ENCODE peak calls at places on chromosomes 5 and 9, in four cellular contexts. Z, K, B and G are unnamed samples.

GRCh38 chr5:54741711-54742110 is 224.2 kb downstream of the SNX18 start:
- DNase-seq in K (no peak), B (no peak), Z (no peak), G (no peak)

GRCh38 chr5:136034976-136035375 is 6.2 kb downstream of the TGFBI start:
- DNase-seq in K (no peak), B (no peak), Z (no peak), G (no peak)

GRCh38 chr5:77960863-77961396 is 184.8 kb upstream of the TBCA start:
- DNase-seq in Z (peak), K (no peak), B (no peak), G (no peak)

GRCh38 chr9:72665421-72665820 is 144.0 kb downstream of the TMC1 start:
- DNase-seq in K (peak), Z (peak), B (peak), G (peak)

GRCh38 chr5:95113489-95113888 is 171.4 kb downstream of the MCTP1 start:
- DNase-seq in K (peak), B (peak), Z (peak), G (peak)

GRCh38 chr5:56278267-56278826 is 45.2 kb upstream of the ANKRD55 start:
- DNase-seq in B (peak), K (no peak), Z (no peak), G (no peak)

GRCh38 chr5:135242021-135242480 is 157.0 kb downstream of the MACROH2A1 start:
- DNase-seq in K (peak), Z (peak), B (peak), G (peak)

GRCh38 chr5:175494271-175495183 is 16.2 kb downstream of the SFXN1 start:
- DNase-seq in B (no peak), K (peak), Z (peak), G (peak)

GRCh38 chr9:133968966-133969617 is 23.0 kb downstream of the VAV2 start:
- DNase-seq in K (peak), B (no peak), Z (no peak), G (no peak)

GRCh38 chr9:27154923-27155322 is 45.9 kb downstream of the TEK start:
- DNase-seq in B (peak), Z (peak), K (peak), G (peak)

GRCh38 chr9:9003184-9003583 is 1203.6 kb upstream of the DMAC1 start:
- DNase-seq in Z (no peak), K (peak), B (no peak), G (peak)

GRCh38 chr5:68368686-68369359 is 153.3 kb downstream of the PIK3R1 start:
- DNase-seq in B (peak), K (peak), Z (peak), G (peak)

GRCh38 chr5:25688156-25688555 is 1043.4 kb upstream of the CDH10 start:
- DNase-seq in Z (no peak), B (no peak), K (no peak), G (no peak)

GRCh38 chr9:98372077-98372812 is 116.8 kb upstream of the TBC1D2 start:
- DNase-seq in K (no peak), Z (no peak), B (no peak), G (no peak)

GRCh38 chr5:15794117-15794985 is 294.4 kb downstream of the FBXL7 start:
- DNase-seq in K (peak), B (peak), Z (no peak), G (peak)

GRCh38 chr5:124021066-124021641 is 509.2 kb downstream of the CSNK1G3 start:
- DNase-seq in K (no peak), B (no peak), Z (no peak), G (no peak)

GRCh38 chr9:34010979-34011378 is 37.7 kb downstream of the UBAP2 start:
- DNase-seq in Z (peak), K (peak), B (no peak), G (peak)

GRCh38 chr9:124480621-124480981 is 26.6 kb downstream of the NR5A1 start:
- DNase-seq in K (peak), Z (peak), B (peak), G (peak)

GRCh38 chr9:93697352-93698139 is 121.2 kb downstream of the PHF2 start:
- DNase-seq in Z (no peak), B (no peak), K (no peak), G (no peak)

GRCh38 chr9:84947412-84947972 is 278.0 kb downstream of the NTRK2 start:
- DNase-seq in Z (peak), K (peak), B (no peak), G (peak)

GRCh38 chr9:135971106-135971766 is 10.1 kb upstream of the UBAC1 start:
- DNase-seq in Z (no peak), K (no peak), B (peak), G (no peak)

GRCh38 chr9:115939065-115939765 is 214.4 kb upstream of the PAPPA start:
- DNase-seq in K (peak), Z (peak), B (peak), G (peak)

GRCh38 chr9:135315572-135315971 is 164.0 kb upstream of the PPP1R26 start:
- DNase-seq in K (no peak), B (no peak), Z (no peak), G (no peak)

GRCh38 chr5:56350030-56350594 is 117.0 kb upstream of the ANKRD55 start:
- DNase-seq in Z (no peak), K (no peak), B (no peak), G (no peak)

GRCh38 chr5:71887680-71888079 is 168.6 kb downstream of the CARTPT start:
- DNase-seq in Z (peak), B (peak), K (peak), G (peak)

GRCh38 chr5:1002836-1003235 is 5.8 kb upstream of the NKD2 start:
- DNase-seq in B (no peak), Z (no peak), K (no peak), G (no peak)

GRCh38 chr9:91758491-91758981 is 191.5 kb downstream of the ROR2 start:
- DNase-seq in B (peak), Z (peak), K (peak), G (peak)

GRCh38 chr5:76403963-76404693 is 1.0 kb downstream of the IQGAP2 start:
- DNase-seq in Z (no peak), K (no peak), B (no peak), G (no peak)

GRCh38 chr9:92525306-92525705 is 10.5 kb downstream of the ECM2 start:
- DNase-seq in B (peak), K (no peak), Z (no peak), G (no peak)

GRCh38 chr9:109401169-109401989 is 80.5 kb upstream of the EPB41L4B start:
- DNase-seq in K (peak), Z (peak), B (peak), G (peak)

GRCh38 chr9:32345243-32345642 is 39.2 kb upstream of the ACO1 start:
- DNase-seq in K (no peak), Z (no peak), B (no peak), G (no peak)

GRCh38 chr5:179536676-179537075 is 13.7 kb upstream of the RUFY1 start:
- DNase-seq in B (no peak), K (no peak), Z (no peak), G (no peak)

GRCh38 chr5:154479944-154480750 is 2.1 kb upstream of the HAND1 start:
- DNase-seq in K (no peak), Z (no peak), B (no peak), G (no peak)

GRCh38 chr5:62206150-62206829 is 99.7 kb upstream of the KIF2A start:
- DNase-seq in K (peak), Z (no peak), B (no peak), G (peak)

GRCh38 chr5:72510610-72511121 is 3.5 kb upstream of the ZNF366 start:
- DNase-seq in K (peak), Z (no peak), B (peak), G (peak)

GRCh38 chr9:129482521-129483466 is 138.1 kb downstream of the C9orf50 start:
- DNase-seq in B (peak), Z (peak), K (peak), G (peak)

GRCh38 chr9:130244548-130245165 is 20.9 kb upstream of the HMCN2 start:
- DNase-seq in Z (no peak), K (no peak), B (no peak), G (no peak)

GRCh38 chr9:20361220-20361619 is 261.1 kb downstream of the MLLT3 start:
- DNase-seq in Z (no peak), B (no peak), K (no peak), G (no peak)

GRCh38 chr5:115295775-115296129 is 702 bp downstream of the CCDC112 start:
- DNase-seq in K (no peak), B (no peak), Z (no peak), G (no peak)

GRCh38 chr5:115298811-115299210 is 2.4 kb upstream of the CCDC112 start:
- DNase-seq in K (no peak), Z (no peak), B (no peak), G (no peak)

GRCh38 chr5:115296130-115296997 is at the start of gene CCDC112:
- DNase-seq in Z (peak), K (peak), B (peak), G (peak)

GRCh38 chr5:115291397-115291796 is 5.1 kb downstream of the CCDC112 start:
- DNase-seq in B (no peak), Z (no peak), K (no peak), G (no peak)

DNA sequence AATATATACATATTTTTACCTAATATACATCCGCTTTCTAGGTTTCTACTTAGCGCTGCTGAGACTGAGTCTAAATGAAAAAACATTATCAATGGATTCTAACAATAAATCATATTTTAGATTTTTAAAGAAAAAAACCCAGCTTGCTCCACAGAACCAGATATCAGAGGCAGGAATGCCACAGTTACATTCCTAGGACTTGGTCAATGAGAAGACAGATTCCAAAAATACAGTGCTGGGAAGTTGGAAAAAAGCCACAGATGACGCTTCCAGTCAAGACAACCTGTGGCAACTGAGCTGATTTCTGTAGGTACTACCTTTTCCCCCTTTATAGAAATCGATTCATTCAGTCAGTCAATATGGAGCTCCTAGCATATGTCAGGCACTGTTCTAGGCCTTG is 589 bp upstream of the CCDC112 start:
- DNase-seq in K (peak), Z (no peak), B (no peak), G (no peak)
- H3K4me3 ChIP-seq in K (no peak), Z (no peak), B (peak), G (no peak)

DNA sequence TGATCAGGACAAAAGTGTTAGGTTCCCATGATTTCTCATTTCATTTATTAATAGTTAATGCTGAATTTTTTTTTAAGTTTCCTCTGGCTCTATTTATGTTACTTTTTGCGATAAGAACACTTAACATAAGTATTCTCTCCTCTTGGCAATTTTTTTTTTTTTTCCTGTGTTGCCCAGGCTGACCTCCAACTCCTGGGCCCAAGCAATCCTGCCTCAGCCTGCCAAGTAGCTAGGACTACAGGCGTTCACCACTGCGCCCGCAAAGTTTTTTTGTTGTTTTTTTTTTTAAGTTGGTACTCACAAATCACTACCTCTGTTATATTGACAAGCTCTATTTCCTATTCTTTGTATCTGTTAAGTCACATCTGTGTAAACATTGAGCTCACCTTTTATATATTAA is 5.7 kb upstream of the PCYOX1L start:
- DNase-seq in B (no peak), K (no peak), Z (no peak), G (no peak)
- H3K4me3 ChIP-seq in B (no peak), K (no peak), Z (no peak), G (no peak)

GRCh38 chr9:117958726-117959125 is 254.5 kb downstream of the TLR4 start:
- DNase-seq in Z (no peak), K (no peak), B (no peak), G (no peak)

GRCh38 chr9:117957267-117957666 is 253.1 kb downstream of the TLR4 start:
- DNase-seq in B (no peak), K (peak), Z (peak), G (peak)
- H3K4me3 ChIP-seq in B (no peak), K (no peak), Z (no peak), G (no peak)

GRCh38 chr5:138605254-138605972 is 30.2 kb upstream of the HSPA9 start:
- DNase-seq in Z (no peak), K (no peak), B (no peak), G (no peak)

GRCh38 chr5:138601444-138601843 is 26.2 kb upstream of the HSPA9 start:
- DNase-seq in Z (peak), K (peak), B (peak), G (peak)

GRCh38 chr5:138604176-138604785 is 29.1 kb upstream of the HSPA9 start:
- DNase-seq in Z (no peak), B (no peak), K (no peak), G (no peak)

GRCh38 chr5:138602371-138603000 is 27.3 kb upstream of the HSPA9 start:
- DNase-seq in Z (no peak), B (no peak), K (no peak), G (no peak)

DNA sequence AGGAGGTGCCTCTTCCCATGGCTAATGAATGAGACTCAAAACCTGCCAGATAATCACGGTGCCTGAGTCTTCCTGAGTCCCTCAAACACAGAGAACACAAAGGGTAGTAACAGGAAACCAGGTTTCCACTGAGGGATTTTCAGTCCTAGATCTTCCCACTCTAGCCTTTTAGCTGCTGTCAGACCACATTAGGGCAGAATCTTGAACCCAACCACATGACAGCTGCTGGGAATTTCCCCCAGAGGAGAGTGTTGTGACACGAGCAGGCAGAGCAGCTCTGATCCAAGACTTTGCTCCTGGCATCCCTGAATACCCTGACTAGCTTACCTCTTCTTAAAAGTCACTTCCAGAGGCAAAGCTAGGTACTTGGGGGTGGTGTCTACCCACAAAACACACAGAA is 28.3 kb upstream of the HSPA9 start:
- DNase-seq in K (peak), B (peak), Z (peak), G (peak)
- H3K4me3 ChIP-seq in K (no peak), B (no peak), Z (no peak), G (no peak)

DNA sequence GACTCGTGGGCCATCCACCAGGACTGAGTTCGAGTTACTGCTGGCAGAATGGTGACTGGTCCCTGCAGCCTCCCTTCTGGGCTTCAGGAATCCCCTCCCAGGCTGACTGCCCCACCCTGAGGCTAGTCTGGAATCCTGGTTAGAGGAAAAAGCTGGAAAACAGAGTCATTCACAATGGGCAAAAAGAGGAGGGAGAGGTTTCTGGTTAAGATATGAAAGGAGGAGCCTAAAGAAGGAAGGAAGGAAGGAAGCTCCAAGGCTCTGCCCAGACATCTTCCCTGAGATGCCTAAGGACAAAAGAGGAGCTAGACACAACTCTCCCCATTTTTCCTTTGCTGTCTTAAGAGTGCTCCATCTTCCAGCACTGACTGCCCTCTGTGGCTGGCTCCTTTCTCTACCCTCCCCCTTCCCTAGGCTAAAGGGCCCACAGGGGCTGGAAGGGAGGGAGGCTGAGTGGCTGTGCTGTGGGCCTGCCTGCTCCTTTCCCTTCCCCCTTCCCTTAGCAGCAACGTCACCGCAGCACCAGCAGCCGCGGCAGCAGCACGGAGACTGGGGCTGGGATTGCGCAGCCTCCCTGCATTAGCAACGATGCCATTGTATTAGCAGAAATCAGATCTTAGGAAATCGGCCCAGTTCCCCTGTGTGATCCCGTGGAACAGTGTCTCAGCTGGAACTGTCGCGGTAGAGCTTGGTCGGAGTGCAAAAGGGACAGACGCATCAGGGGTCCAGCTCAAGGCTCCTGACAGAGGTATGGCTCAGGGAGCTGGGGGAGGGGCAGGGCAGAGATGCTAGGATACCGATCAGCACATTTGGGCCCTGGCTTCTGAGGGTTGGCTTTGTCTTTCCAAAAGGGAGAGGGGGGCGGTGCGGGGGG is 48.7 kb downstream of the RUSC2 start:
- DNase-seq in Z (peak), B (peak), K (peak), G (peak)
- H3K4me3 ChIP-seq in Z (peak), B (peak), K (peak), G (no peak)

GRCh38 chr5:102762095-102762534 is 7.0 kb downstream of the PAM start:
- DNase-seq in Z (peak), B (peak), K (peak), G (peak)
- H3K4me3 ChIP-seq in Z (peak), B (no peak), K (no peak), G (no peak)

DNA sequence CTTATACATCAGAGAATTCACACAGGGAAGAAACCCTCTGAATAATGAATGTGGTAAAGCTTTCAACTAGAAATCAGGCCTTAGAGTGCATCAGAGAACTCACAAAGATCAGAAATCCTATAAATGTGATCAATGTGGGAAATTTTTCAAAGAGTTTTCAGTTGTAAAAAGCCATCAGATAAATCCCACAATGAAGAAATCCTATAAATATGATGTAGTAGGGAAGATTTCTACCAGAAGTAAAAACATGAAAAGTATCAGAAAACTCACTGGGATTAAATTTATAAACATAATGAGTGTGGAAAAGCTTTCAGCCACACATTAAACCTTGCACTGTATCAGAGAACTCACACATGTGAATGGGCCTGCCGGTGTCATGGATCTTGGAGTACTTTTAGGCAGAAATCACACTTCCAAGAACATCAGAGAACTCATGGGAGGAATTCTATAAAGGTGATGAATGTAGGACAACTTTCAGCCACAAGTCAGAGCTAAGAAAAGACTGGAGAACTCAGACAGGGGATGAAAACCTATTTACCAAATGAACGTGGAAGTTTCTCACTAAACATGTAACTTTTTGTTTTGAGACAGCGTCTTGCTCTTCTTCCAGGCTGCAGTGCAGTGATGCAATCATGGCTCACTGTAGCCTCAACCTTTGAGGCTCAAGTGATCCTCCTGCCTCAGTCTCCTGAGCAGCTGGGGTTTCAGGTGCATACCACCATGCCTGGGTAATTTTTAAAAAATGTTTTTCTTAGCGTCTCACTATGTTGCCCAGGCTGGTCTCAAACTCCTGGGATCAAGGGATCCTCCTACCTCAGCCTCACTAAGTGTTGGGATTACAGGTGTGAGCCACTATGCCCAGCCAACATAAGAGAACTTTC is 39.5 kb downstream of the ZNF510 start:
- DNase-seq in B (no peak), Z (no peak), K (no peak), G (no peak)
- H3K4me3 ChIP-seq in B (no peak), Z (no peak), K (no peak), G (no peak)

GRCh38 chr5:177489119-177489716 is 8.2 kb downstream of the PDLIM7 start:
- DNase-seq in Z (no peak), B (no peak), K (no peak), G (no peak)

GRCh38 chr5:177490311-177490991 is 7.0 kb downstream of the PDLIM7 start:
- DNase-seq in B (no peak), Z (no peak), K (no peak), G (no peak)

GRCh38 chr5:177491429-177491945 is 5.9 kb downstream of the PDLIM7 start:
- DNase-seq in B (no peak), K (peak), Z (peak), G (no peak)

GRCh38 chr5:177491983-177492746 is 5.2 kb downstream of the PDLIM7 start:
- DNase-seq in B (no peak), K (no peak), Z (no peak), G (no peak)

DNA sequence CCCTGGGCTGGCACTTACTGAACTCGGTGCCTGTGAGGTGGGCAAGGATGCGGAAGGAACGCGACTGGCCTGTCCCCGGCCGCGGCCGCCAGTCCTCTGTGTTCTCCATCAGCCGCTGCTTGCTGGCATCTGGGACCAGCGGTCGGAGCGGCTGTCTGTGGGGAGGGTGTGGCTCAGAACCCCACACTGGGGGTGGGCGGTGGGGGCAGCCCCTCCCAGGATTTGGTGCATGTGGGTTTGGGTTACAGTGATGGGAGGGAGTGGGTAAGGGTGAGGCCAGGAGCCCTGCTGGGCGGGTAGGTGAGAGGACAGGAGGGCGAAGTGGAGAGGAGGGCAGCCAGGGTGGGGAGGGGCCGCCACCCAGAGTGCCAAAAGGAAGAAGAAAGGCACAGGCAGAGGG is 6.4 kb downstream of the PDLIM7 start:
- DNase-seq in K (no peak), B (no peak), Z (no peak), G (no peak)
- H3K4me3 ChIP-seq in K (no peak), B (no peak), Z (no peak), G (no peak)